ENCODE peak calls at places on chromosomes 5 and 9, in ten cellular contexts. R is upper lobe of right lung, Z is lung, J is heart right ventricle, U is stomach, D is adrenal gland, M is fibroblast of lung, V is aorta, I is thoracic aorta, W is thyroid gland. T is an unnamed sample.
A peak's percentile ranks its signal among the peaks of the same experiment; 100 is the strongest.

GRCh38 chr9:100083448-100084144 is 15.2 kb downstream of the ERP44 start:
- DNase-seq in R (no peak), Z (no peak), J (no peak), U (no peak), D (no peak), M (no peak), V (no peak), I (no peak), W (no peak), T (no peak)

GRCh38 chr9:92607773-92608172 is 62.2 kb downstream of the IPPK start:
- DNase-seq in R (no peak), Z (no peak), J (no peak), U (no peak), D (no peak), M (peak; percentile 81), V (no peak), I (no peak), W (no peak), T (no peak)

GRCh38 chr5:60961685-60962084 is 16.7 kb downstream of the NDUFAF2 start:
- DNase-seq in R (no peak), Z (no peak), J (no peak), U (no peak), D (no peak), M (peak; percentile 70), V (no peak), I (no peak), W (no peak), T (no peak)

GRCh38 chr5:73664796-73665195 is 38.8 kb downstream of the ARHGEF28 start:
- DNase-seq in R (no peak), Z (no peak), J (no peak), U (no peak), D (no peak), M (no peak), V (no peak), I (no peak), W (no peak), T (no peak)

GRCh38 chr5:174223355-174223754 is 177.8 kb downstream of the NSG2 start:
- DNase-seq in R (no peak), Z (no peak), J (no peak), U (no peak), D (no peak), M (no peak), V (no peak), I (no peak), W (no peak), T (no peak)

GRCh38 chr5:90628492-90628891 is 69.9 kb downstream of the ADGRV1 start:
- DNase-seq in R (no peak), Z (no peak), J (no peak), U (no peak), D (no peak), M (no peak), V (no peak), I (no peak), W (no peak), T (no peak)

GRCh38 chr5:54257366-54258118 is 52.8 kb downstream of the ARL15 start:
- DNase-seq in R (no peak), Z (no peak), J (no peak), U (no peak), D (no peak), M (no peak), V (no peak), I (no peak), W (peak; percentile 47), T (no peak)

GRCh38 chr5:154221371-154221896 is 30.9 kb downstream of the GALNT10 start:
- DNase-seq in R (no peak), Z (peak; percentile 51), J (no peak), U (no peak), D (peak; percentile 76), M (peak; percentile 74), V (no peak), I (no peak), W (peak; percentile 68), T (peak; percentile 29)

GRCh38 chr9:114167591-114168091 is 12.3 kb downstream of the COL27A1 start:
- DNase-seq in R (peak; percentile 52), Z (no peak), J (no peak), U (no peak), D (no peak), M (no peak), V (peak; percentile 91), I (no peak), W (no peak), T (no peak)

GRCh38 chr9:114168281-114169028 is 13.1 kb downstream of the COL27A1 start:
- DNase-seq in R (no peak), Z (no peak), J (no peak), U (no peak), D (no peak), M (no peak), V (peak; percentile 55), I (no peak), W (no peak), T (no peak)

GRCh38 chr9:114165407-114166102 is 10.2 kb downstream of the COL27A1 start:
- DNase-seq in R (no peak), Z (no peak), J (no peak), U (no peak), D (no peak), M (no peak), V (no peak), I (no peak), W (no peak), T (no peak)

GRCh38 chr9:114166103-114166470 is 10.8 kb downstream of the COL27A1 start:
- DNase-seq in R (no peak), Z (no peak), J (no peak), U (no peak), D (no peak), M (no peak), V (no peak), I (no peak), W (no peak), T (no peak)

DNA sequence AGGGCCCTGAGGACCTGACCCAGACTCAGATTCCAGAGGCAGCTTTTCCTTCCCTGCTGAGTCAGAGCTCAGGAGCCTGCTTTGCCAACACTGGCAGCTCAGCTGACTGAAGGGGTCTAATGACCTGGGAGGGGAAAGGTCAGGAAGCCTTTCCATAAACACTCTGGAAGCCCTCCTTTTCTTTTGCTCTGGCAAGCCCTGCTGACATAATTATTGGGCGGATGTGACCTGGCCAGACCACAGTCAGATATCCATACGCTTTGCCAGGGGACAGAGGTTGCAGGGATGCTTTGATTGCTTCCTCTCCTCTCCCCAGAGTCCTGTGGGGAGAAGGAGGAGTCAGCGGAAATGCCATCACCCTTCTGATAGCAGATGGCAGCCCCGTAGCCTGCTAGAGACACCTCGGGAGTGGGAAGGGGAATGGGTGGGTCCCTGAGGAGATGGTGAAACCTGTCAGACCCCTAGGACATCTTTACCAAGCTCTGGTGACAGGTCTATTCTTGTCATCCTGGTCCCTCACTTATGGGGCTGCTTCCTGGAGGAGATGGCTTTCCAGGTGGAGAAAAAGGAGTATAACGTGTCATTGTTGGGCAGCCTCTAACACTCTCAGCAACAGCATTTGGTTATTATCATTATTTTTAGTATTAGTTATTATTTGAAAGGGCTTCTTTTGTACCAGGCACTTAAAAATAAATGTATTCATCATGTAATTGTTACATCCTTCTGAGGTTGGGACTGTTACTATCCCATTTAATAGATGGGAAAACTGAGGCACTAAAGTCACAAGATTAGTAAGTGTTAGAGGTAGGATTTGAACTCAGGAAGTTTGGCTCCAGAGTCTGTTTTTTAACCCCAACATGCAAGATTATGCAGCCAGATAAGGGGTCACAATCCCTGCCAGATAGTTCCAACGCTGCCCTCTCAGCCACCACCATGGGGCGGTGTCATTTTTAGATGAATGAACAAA is 11.6 kb downstream of the COL27A1 start:
- DNase-seq in R (peak; percentile 16), Z (no peak), J (no peak), U (no peak), D (peak; percentile 64), M (peak; percentile 72), V (peak; percentile 60), I (no peak), W (no peak), T (no peak)
- H3K4me1 ChIP-seq in R (peaks cover 13% of the 10 kb centered on the region), Z (peaks cover 2% of the 10 kb centered on the region), J (peaks cover 14% of the 10 kb centered on the region), U (peaks cover 5% of the 10 kb centered on the region), D (peaks cover 17% of the 10 kb centered on the region), M (peaks cover 25% of the 10 kb centered on the region), V (no peaks in the 10 kb centered on the region), I (peaks cover 33% of the 10 kb centered on the region), W (peaks cover 4% of the 10 kb centered on the region), T (no peaks in the 10 kb centered on the region)

GRCh38 chr9:136346157-136346481 is 17.4 kb downstream of the DNLZ start:
- DNase-seq in R (no peak), Z (no peak), J (no peak), U (no peak), D (no peak), M (no peak), V (no peak), I (no peak), W (no peak), T (no peak)

GRCh38 chr9:136343121-136343883 is 16.0 kb downstream of the GPSM1 start:
- DNase-seq in R (no peak), Z (no peak), J (peak; percentile 78), U (peak; percentile 59), D (peak; percentile 88), M (no peak), V (no peak), I (no peak), W (no peak), T (no peak)

GRCh38 chr9:136343884-136344269 is 16.5 kb downstream of the GPSM1 start:
- DNase-seq in R (no peak), Z (no peak), J (no peak), U (no peak), D (no peak), M (no peak), V (no peak), I (no peak), W (no peak), T (no peak)

GRCh38 chr9:136345281-136346156 is 18.0 kb downstream of the DNLZ start:
- DNase-seq in R (peak; percentile 86), Z (peak; percentile 74), J (peak; percentile 77), U (peak; percentile 80), D (peak; percentile 82), M (peak; percentile 50), V (peak; percentile 90), I (peak; percentile 45), W (peak; percentile 65), T (no peak)

GRCh38 chr9:136344544-136345280 is 17.4 kb downstream of the GPSM1 start:
- DNase-seq in R (no peak), Z (no peak), J (no peak), U (no peak), D (no peak), M (no peak), V (no peak), I (no peak), W (no peak), T (no peak)
- H3K4me3 ChIP-seq in R (no peak overlapping the region), Z (no peak overlapping the region), J (no peak overlapping the region), U (no peak overlapping the region), D (no peak overlapping the region), M (no peak overlapping the region), V (no peak overlapping the region), I (peak overlapping the region; percentile 73), W (no peak overlapping the region), T (no peak overlapping the region)

GRCh38 chr5:141777130-141777529 is 95.1 kb upstream of the ARAP3 start:
- DNase-seq in R (no peak), Z (no peak), J (no peak), U (no peak), D (no peak), M (no peak), V (no peak), I (no peak), W (no peak), T (no peak)
- H3K4me1 ChIP-seq in R (no peaks in the 10 kb centered on the region), Z (no peaks in the 10 kb centered on the region), J (peaks cover 21% of the 10 kb centered on the region), U (no peaks in the 10 kb centered on the region), D (no peaks in the 10 kb centered on the region), M (no peaks in the 10 kb centered on the region), V (no peaks in the 10 kb centered on the region), I (no peaks in the 10 kb centered on the region), W (no peaks in the 10 kb centered on the region), T (no peaks in the 10 kb centered on the region)

DNA sequence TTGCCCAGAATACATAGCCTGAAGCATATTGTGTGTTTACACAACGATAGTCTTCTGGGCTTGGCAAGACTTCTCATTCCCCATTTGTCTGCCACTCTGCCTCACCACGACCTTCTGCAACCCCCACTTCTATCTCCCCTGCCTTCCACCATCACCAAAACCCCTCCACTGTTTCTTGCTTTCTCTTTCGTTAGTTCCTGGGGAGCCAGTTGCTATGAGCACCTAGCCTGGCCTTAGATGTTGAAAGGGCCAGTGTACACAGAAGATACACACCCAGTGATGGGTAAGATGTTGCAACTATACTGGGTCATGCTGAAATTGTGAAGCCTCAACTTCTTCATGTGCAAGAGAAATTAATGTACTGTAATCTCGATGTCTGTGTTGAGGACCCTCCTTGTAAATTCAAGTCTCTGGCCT is 961 bp upstream of the RNF145 start:
- DNase-seq in R (no peak), Z (no peak), J (no peak), U (no peak), D (no peak), M (peak; percentile 35), V (no peak), I (no peak), W (no peak), T (no peak)
- H3K4me3 ChIP-seq in R (peak overlapping the region; percentile 82), Z (no peak overlapping the region), J (no peak overlapping the region), U (no peak overlapping the region), D (no peak overlapping the region), M (no peak overlapping the region), V (no peak overlapping the region), I (peak overlapping the region; percentile 96), W (no peak overlapping the region), T (no peak overlapping the region)